ENCODE peak calls at places on chromosomes 13 and 19, in four cellular contexts. J is AML-193; T is GM04503; Q is stimulated activated CD4-positive, alpha-beta T cell treated with anti-CD3 and anti-CD28 coated beads, Interleukin-1b, Interleukin-23, amount 100 ng/mL, for 1 hour. L is an unnamed sample.

GRCh38 chr19:13864513-13865242 is 12.3 kb upstream of the NANOS3 start:
- DNase-seq in J (no peak), T (no peak), Q (no peak), L (no peak)

GRCh38 chr13:30735025-30735967 is at the start of gene ALOX5AP:
- DNase-seq in J (peak; percentile 98), T (no peak), Q (peak; percentile 7), L (no peak)

GRCh38 chr19:33047422-33047821 is 17.3 kb downstream of the RHPN2 start:
- DNase-seq in J (no peak), T (no peak), Q (no peak), L (peak; percentile 62)

GRCh38 chr13:106591299-106591698 is 23.4 kb upstream of the ARGLU1 start:
- DNase-seq in J (no peak), T (no peak), Q (no peak), L (no peak)

GRCh38 chr13:26515721-26516120 is 41.8 kb upstream of the WASF3 start:
- DNase-seq in J (no peak), T (no peak), Q (no peak), L (no peak)

GRCh38 chr19:7605490-7606222 is 10.0 kb downstream of the CAMSAP3 start:
- DNase-seq in J (no peak), T (no peak), Q (no peak), L (peak; percentile 58)

GRCh38 chr19:17748884-17749638 is 2.2 kb upstream of the FCHO1 start:
- DNase-seq in J (no peak), T (no peak), Q (no peak), L (no peak)

GRCh38 chr19:30647891-30648290 is 275.7 kb downstream of the ZNF536 start:
- DNase-seq in J (no peak), T (no peak), Q (no peak), L (no peak)

GRCh38 chr19:41521860-41522555 is 54.0 kb upstream of the CEACAM21 start:
- DNase-seq in J (no peak), T (no peak), Q (no peak), L (no peak)

GRCh38 chr13:97496511-97496910 is 62.5 kb downstream of the RAP2A start:
- DNase-seq in J (no peak), T (no peak), Q (no peak), L (no peak)

GRCh38 chr13:104833221-104833620 is 1702.2 kb downstream of the EFNB2 start:
- DNase-seq in J (peak; percentile 47), T (no peak), Q (no peak), L (no peak)

GRCh38 chr19:19955208-19955607 is 54.5 kb downstream of the ZNF93 start:
- DNase-seq in J (no peak), T (no peak), Q (no peak), L (no peak)

GRCh38 chr19:38134538-38135149 is 89.4 kb downstream of the DPF1 start:
- DNase-seq in J (peak; percentile 0), T (no peak), Q (no peak), L (no peak)

GRCh38 chr19:9667898-9668297 is 7.0 kb downstream of the ZNF562 start:
- DNase-seq in J (no peak), T (no peak), Q (no peak), L (no peak)

L was measured in pancreas.